ENCODE peak calls at places on chromosomes 7 and 10, in eight cellular contexts. One of them, this sample, is unnamed.

GRCh38 chr10:52703898-52704297 is 68.7 kb downstream of the MBL2 start:
- DNase-seq in IMR-90: no peak
- DNase-seq in fibroblast of lung: no peak
- DNase-seq in stomach: no peak
- DNase-seq in AG10803: no peak
- DNase-seq in cardiac muscle cell: peak
- DNase-seq in foreskin fibroblast: no peak
- DNase-seq in AG04450: no peak
- DNase-seq in this sample: peak

GRCh38 chr7:128890306-128891109 is 20.0 kb downstream of the KCP start:
- DNase-seq in IMR-90: no peak
- DNase-seq in fibroblast of lung: no peak
- DNase-seq in stomach: peak
- DNase-seq in AG10803: no peak
- DNase-seq in cardiac muscle cell: peak
- DNase-seq in foreskin fibroblast: no peak
- DNase-seq in AG04450: no peak
- DNase-seq in this sample: no peak

GRCh38 chr10:995559-995926 is 7.3 kb downstream of the GTPBP4 start:
- DNase-seq in IMR-90: no peak
- DNase-seq in fibroblast of lung: no peak
- DNase-seq in stomach: no peak
- DNase-seq in AG10803: no peak
- DNase-seq in cardiac muscle cell: no peak
- DNase-seq in foreskin fibroblast: no peak
- DNase-seq in AG04450: no peak
- DNase-seq in this sample: no peak

GRCh38 chr7:96198047-96198636 is 123.8 kb downstream of the SLC25A13 start:
- DNase-seq in IMR-90: no peak
- DNase-seq in fibroblast of lung: no peak
- DNase-seq in stomach: no peak
- DNase-seq in AG10803: no peak
- DNase-seq in cardiac muscle cell: no peak
- DNase-seq in foreskin fibroblast: no peak
- DNase-seq in AG04450: no peak
- DNase-seq in this sample: no peak

GRCh38 chr7:16668049-16668858 is 22.3 kb downstream of the BZW2 start:
- DNase-seq in IMR-90: peak
- DNase-seq in fibroblast of lung: peak
- DNase-seq in stomach: peak
- DNase-seq in AG10803: peak
- DNase-seq in cardiac muscle cell: peak
- DNase-seq in foreskin fibroblast: peak
- DNase-seq in AG04450: peak
- DNase-seq in this sample: no peak

GRCh38 chr7:143362126-143362961 is at the start of gene FAM131B:
- DNase-seq in IMR-90: no peak
- DNase-seq in fibroblast of lung: no peak
- DNase-seq in stomach: no peak
- DNase-seq in AG10803: no peak
- DNase-seq in cardiac muscle cell: peak
- DNase-seq in foreskin fibroblast: no peak
- DNase-seq in AG04450: no peak
- DNase-seq in this sample: no peak

GRCh38 chr10:132208489-132209050 is 21.8 kb downstream of the DPYSL4 start:
- DNase-seq in IMR-90: no peak
- DNase-seq in fibroblast of lung: no peak
- DNase-seq in stomach: no peak
- DNase-seq in AG10803: no peak
- DNase-seq in cardiac muscle cell: no peak
- DNase-seq in foreskin fibroblast: no peak
- DNase-seq in AG04450: no peak
- DNase-seq in this sample: no peak

GRCh38 chr10:34544400-34544799 is 270.7 kb downstream of the PARD3 start:
- DNase-seq in IMR-90: no peak
- DNase-seq in fibroblast of lung: no peak
- DNase-seq in stomach: no peak
- DNase-seq in AG10803: no peak
- DNase-seq in cardiac muscle cell: no peak
- DNase-seq in foreskin fibroblast: no peak
- DNase-seq in AG04450: no peak
- DNase-seq in this sample: no peak

GRCh38 chr7:127187740-127188139 is 65.0 kb downstream of the GRM8 start:
- DNase-seq in IMR-90: no peak
- DNase-seq in fibroblast of lung: no peak
- DNase-seq in stomach: no peak
- DNase-seq in AG10803: no peak
- DNase-seq in cardiac muscle cell: no peak
- DNase-seq in foreskin fibroblast: no peak
- DNase-seq in AG04450: no peak
- DNase-seq in this sample: no peak

GRCh38 chr10:80498833-80499671 is 38.6 kb upstream of the SH2D4B start:
- DNase-seq in IMR-90: peak
- DNase-seq in fibroblast of lung: peak
- DNase-seq in stomach: peak
- DNase-seq in AG10803: peak
- DNase-seq in cardiac muscle cell: peak
- DNase-seq in foreskin fibroblast: peak
- DNase-seq in AG04450: peak
- DNase-seq in this sample: no peak

GRCh38 chr10:122019414-122019975 is 30.5 kb downstream of the TACC2 start:
- DNase-seq in IMR-90: no peak
- DNase-seq in fibroblast of lung: no peak
- DNase-seq in stomach: peak
- DNase-seq in AG10803: no peak
- DNase-seq in cardiac muscle cell: no peak
- DNase-seq in foreskin fibroblast: no peak
- DNase-seq in AG04450: no peak
- DNase-seq in this sample: peak

GRCh38 chr10:70605153-70605552 is 2.6 kb upstream of the PRF1 start:
- DNase-seq in IMR-90: no peak
- DNase-seq in fibroblast of lung: no peak
- DNase-seq in stomach: no peak
- DNase-seq in AG10803: no peak
- DNase-seq in cardiac muscle cell: no peak
- DNase-seq in foreskin fibroblast: no peak
- DNase-seq in AG04450: no peak
- DNase-seq in this sample: no peak

GRCh38 chr7:133980794-133981193 is 146.3 kb upstream of the LRGUK start:
- DNase-seq in IMR-90: no peak
- DNase-seq in fibroblast of lung: no peak
- DNase-seq in stomach: no peak
- DNase-seq in AG10803: no peak
- DNase-seq in cardiac muscle cell: no peak
- DNase-seq in foreskin fibroblast: no peak
- DNase-seq in AG04450: no peak
- DNase-seq in this sample: no peak

GRCh38 chr7:157928808-157929425 is 592.1 kb downstream of the DNAJB6 start:
- DNase-seq in IMR-90: no peak
- DNase-seq in fibroblast of lung: no peak
- DNase-seq in stomach: no peak
- DNase-seq in AG10803: no peak
- DNase-seq in cardiac muscle cell: no peak
- DNase-seq in foreskin fibroblast: no peak
- DNase-seq in AG04450: no peak
- DNase-seq in this sample: no peak

GRCh38 chr7:102425639-102426267 is 7.6 kb upstream of the ORAI2 start:
- DNase-seq in IMR-90: no peak
- DNase-seq in fibroblast of lung: no peak
- DNase-seq in stomach: peak
- DNase-seq in AG10803: no peak
- DNase-seq in cardiac muscle cell: no peak
- DNase-seq in foreskin fibroblast: no peak
- DNase-seq in AG04450: no peak
- DNase-seq in this sample: no peak

GRCh38 chr7:16905300-16906044 is 23.7 kb upstream of the AGR3 start:
- DNase-seq in IMR-90: peak
- DNase-seq in fibroblast of lung: peak
- DNase-seq in stomach: no peak
- DNase-seq in AG10803: peak
- DNase-seq in cardiac muscle cell: peak
- DNase-seq in foreskin fibroblast: no peak
- DNase-seq in AG04450: peak
- DNase-seq in this sample: peak

GRCh38 chr10:96509017-96509641 is 4.6 kb downstream of the TLL2 start:
- DNase-seq in IMR-90: peak
- DNase-seq in fibroblast of lung: no peak
- DNase-seq in stomach: no peak
- DNase-seq in AG10803: peak
- DNase-seq in cardiac muscle cell: peak
- DNase-seq in foreskin fibroblast: peak
- DNase-seq in AG04450: no peak
- DNase-seq in this sample: no peak

GRCh38 chr7:42099076-42099836 is 137.8 kb downstream of the GLI3 start:
- DNase-seq in IMR-90: peak
- DNase-seq in fibroblast of lung: peak
- DNase-seq in stomach: no peak
- DNase-seq in AG10803: no peak
- DNase-seq in cardiac muscle cell: no peak
- DNase-seq in foreskin fibroblast: no peak
- DNase-seq in AG04450: no peak
- DNase-seq in this sample: no peak

GRCh38 chr10:115093286-115093775 is at the start of gene ATRNL1:
- DNase-seq in IMR-90: no peak
- DNase-seq in fibroblast of lung: peak
- DNase-seq in stomach: no peak
- DNase-seq in AG10803: no peak
- DNase-seq in cardiac muscle cell: peak
- DNase-seq in foreskin fibroblast: peak
- DNase-seq in AG04450: no peak
- DNase-seq in this sample: peak

GRCh38 chr7:25216837-25217236 is 11.4 kb downstream of the NPVF start:
- DNase-seq in IMR-90: peak
- DNase-seq in fibroblast of lung: peak
- DNase-seq in stomach: no peak
- DNase-seq in AG10803: peak
- DNase-seq in cardiac muscle cell: peak
- DNase-seq in foreskin fibroblast: peak
- DNase-seq in AG04450: peak
- DNase-seq in this sample: peak

GRCh38 chr7:70238171-70238575 is 639.9 kb downstream of the AUTS2 start:
- DNase-seq in IMR-90: no peak
- DNase-seq in fibroblast of lung: no peak
- DNase-seq in stomach: no peak
- DNase-seq in AG10803: no peak
- DNase-seq in cardiac muscle cell: no peak
- DNase-seq in foreskin fibroblast: no peak
- DNase-seq in AG04450: no peak
- DNase-seq in this sample: peak

DNA sequence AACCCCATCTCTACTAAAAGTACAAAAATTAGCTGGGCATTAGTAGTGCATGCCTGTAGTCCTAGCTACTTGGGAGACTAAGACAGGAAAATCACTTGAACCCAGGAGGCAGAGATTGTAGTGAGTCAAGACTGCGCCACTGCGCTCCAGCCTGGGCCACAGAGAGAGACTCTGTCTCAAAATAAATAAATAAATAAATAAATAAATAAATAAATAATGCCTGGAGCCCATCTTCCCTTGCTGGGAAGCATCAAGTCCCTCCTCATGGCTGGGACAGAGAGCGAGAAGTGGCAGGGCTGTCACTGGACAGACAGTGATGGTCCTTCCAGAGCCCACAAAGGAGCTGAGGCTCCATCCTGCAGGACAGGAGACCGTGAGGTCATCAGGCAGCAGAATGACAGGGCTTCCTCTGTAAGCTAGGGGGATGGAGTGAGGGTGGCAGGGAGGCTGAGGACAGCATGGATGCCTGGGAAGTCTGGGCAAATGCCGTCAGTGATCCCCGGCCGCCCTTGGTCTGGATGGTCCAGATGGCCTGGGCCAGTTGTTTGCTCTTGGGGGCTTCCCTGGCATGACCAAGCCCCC is 36.4 kb upstream of the ELN start:
- DNase-seq in IMR-90: peak
- DNase-seq in fibroblast of lung: no peak
- DNase-seq in stomach: no peak
- DNase-seq in AG10803: no peak
- DNase-seq in cardiac muscle cell: no peak
- DNase-seq in foreskin fibroblast: no peak
- DNase-seq in AG04450: no peak
- DNase-seq in this sample: no peak
- H3K4me3 ChIP-seq in IMR-90: no peak
- H3K4me3 ChIP-seq in fibroblast of lung: no peak
- H3K4me3 ChIP-seq in stomach: no peak
- H3K4me3 ChIP-seq in AG10803: no peak
- H3K4me3 ChIP-seq in cardiac muscle cell: no peak
- H3K4me3 ChIP-seq in foreskin fibroblast: no peak
- H3K4me3 ChIP-seq in AG04450: no peak
- H3K4me3 ChIP-seq in this sample: no peak

GRCh38 chr10:126906704-126907422 is 1.6 kb downstream of the DOCK1 start:
- DNase-seq in IMR-90: no peak
- DNase-seq in fibroblast of lung: no peak
- DNase-seq in stomach: no peak
- DNase-seq in AG10803: no peak
- DNase-seq in cardiac muscle cell: no peak
- DNase-seq in foreskin fibroblast: no peak
- DNase-seq in AG04450: no peak
- DNase-seq in this sample: no peak
- H3K4me3 ChIP-seq in IMR-90: peak
- H3K4me3 ChIP-seq in fibroblast of lung: peak
- H3K4me3 ChIP-seq in stomach: peak
- H3K4me3 ChIP-seq in AG10803: peak
- H3K4me3 ChIP-seq in cardiac muscle cell: no peak
- H3K4me3 ChIP-seq in foreskin fibroblast: peak
- H3K4me3 ChIP-seq in AG04450: peak
- H3K4me3 ChIP-seq in this sample: peak

DNA sequence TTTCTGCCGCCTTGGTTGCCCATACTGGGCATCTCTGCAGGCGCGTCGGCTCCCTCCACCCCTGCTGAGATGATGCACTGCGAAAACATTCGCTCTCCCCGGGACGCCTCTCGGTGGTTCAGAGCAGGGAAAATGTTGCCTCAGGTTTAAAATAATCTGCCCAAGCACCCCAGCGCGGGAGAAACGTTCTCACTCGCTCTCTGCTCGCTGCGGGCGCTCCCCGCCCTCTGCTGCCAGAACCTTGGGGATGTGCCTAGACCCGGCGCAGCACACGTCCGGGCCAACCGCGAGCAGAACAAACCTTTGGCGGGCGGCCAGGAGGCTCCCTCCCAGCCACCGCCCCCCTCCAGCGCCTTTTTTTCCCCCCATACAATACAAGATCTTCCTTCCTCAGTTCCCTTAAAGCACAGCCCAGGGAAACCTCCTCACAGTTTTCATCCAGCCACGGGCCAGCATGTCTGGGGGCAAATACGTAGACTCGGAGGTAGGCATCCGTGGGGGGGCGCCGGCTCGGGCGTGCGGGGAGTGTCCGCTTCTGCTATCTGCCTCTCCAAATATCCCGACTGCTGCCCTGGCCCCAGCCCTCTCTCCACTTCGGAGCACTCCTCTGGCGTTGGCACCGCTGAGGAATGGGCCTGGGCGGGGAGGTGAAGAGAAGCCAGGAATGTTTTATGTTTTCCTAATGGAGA is at the start of gene CAV1:
- DNase-seq in IMR-90: peak
- DNase-seq in fibroblast of lung: peak
- DNase-seq in stomach: peak
- DNase-seq in AG10803: peak
- DNase-seq in cardiac muscle cell: peak
- DNase-seq in foreskin fibroblast: peak
- DNase-seq in AG04450: peak
- DNase-seq in this sample: peak
- H3K4me3 ChIP-seq in IMR-90: peak
- H3K4me3 ChIP-seq in fibroblast of lung: peak
- H3K4me3 ChIP-seq in stomach: peak
- H3K4me3 ChIP-seq in AG10803: peak
- H3K4me3 ChIP-seq in cardiac muscle cell: peak
- H3K4me3 ChIP-seq in foreskin fibroblast: peak
- H3K4me3 ChIP-seq in AG04450: peak
- H3K4me3 ChIP-seq in this sample: peak

GRCh38 chr7:18499407-18500197 is 4.1 kb downstream of the HDAC9 start:
- DNase-seq in IMR-90: no peak
- DNase-seq in fibroblast of lung: no peak
- DNase-seq in stomach: peak
- DNase-seq in AG10803: peak
- DNase-seq in cardiac muscle cell: no peak
- DNase-seq in foreskin fibroblast: no peak
- DNase-seq in AG04450: no peak
- DNase-seq in this sample: no peak
- H3K4me3 ChIP-seq in IMR-90: no peak
- H3K4me3 ChIP-seq in fibroblast of lung: no peak
- H3K4me3 ChIP-seq in stomach: no peak
- H3K4me3 ChIP-seq in AG10803: no peak
- H3K4me3 ChIP-seq in cardiac muscle cell: peak
- H3K4me3 ChIP-seq in foreskin fibroblast: no peak
- H3K4me3 ChIP-seq in AG04450: no peak
- H3K4me3 ChIP-seq in this sample: no peak